ENCODE peak calls at places on chromosomes 16 and 17, in five cellular contexts. J is left kidney; P is heart left ventricle; B is Caki2; I is stimulated activated CD8-positive, alpha-beta memory T cell treated with anti-CD3 and anti-CD28 coated beads, Interleukin-12 subunit alpha, Interleukin-12 subunit beta, amount 100 ng/mL, for 1 hour. W is an unnamed sample.

GRCh38 chr16:83004868-83005652 is 378.3 kb downstream of the CDH13 start:
- DNase-seq in J (no peak), P (no peak), B (no peak), I (no peak), W (no peak)

GRCh38 chr17:34241062-34241461 is 14.0 kb upstream of the CCL2 start:
- DNase-seq in J (peak), P (peak), B (no peak), I (no peak), W (peak)

GRCh38 chr17:76272541-76273434 is 7.6 kb downstream of the UBALD2 start:
- DNase-seq in J (peak), P (no peak), B (no peak), I (no peak), W (no peak)

GRCh38 chr16:17145029-17145428 is 325.7 kb downstream of the XYLT1 start:
- DNase-seq in J (no peak), P (no peak), B (no peak), I (no peak), W (no peak)

GRCh38 chr17:61737820-61738219 is 125.5 kb downstream of the BRIP1 start:
- DNase-seq in J (no peak), P (no peak), B (no peak), I (no peak), W (no peak)

GRCh38 chr17:16363749-16364536 is 10.7 kb upstream of the CENPV start:
- DNase-seq in J (peak), P (peak), B (peak), I (peak), W (peak)

GRCh38 chr16:47072158-47072557 is 71.6 kb downstream of the NETO2 start:
- DNase-seq in J (no peak), P (no peak), B (no peak), I (no peak), W (no peak)

GRCh38 chr17:29393451-29393850 is 3.3 kb downstream of the TAOK1 start:
- DNase-seq in J (no peak), P (no peak), B (no peak), I (no peak), W (peak)

W was measured in fibroblast of the aortic adventitia.